ENCODE peak calls at places on chromosomes 1 and 21, in five cellular contexts. G is IMR-90; J is A549; X is CD8-positive, alpha-beta memory T cell; K is endodermal cell. Y is an unnamed sample.

GRCh38 chr1:221704291-221704690 is 37.6 kb downstream of the DUSP10 start:
- DNase-seq in G (peak), J (no peak), X (no peak), K (no peak), Y (no peak)

GRCh38 chr1:9300623-9301022 is 7.9 kb downstream of the SPSB1 start:
- DNase-seq in G (no peak), J (no peak), X (no peak), K (no peak), Y (no peak)

GRCh38 chr1:59506952-59507351 is 210.1 kb downstream of the FGGY start:
- DNase-seq in G (peak), J (no peak), X (no peak), K (no peak), Y (no peak)

GRCh38 chr21:43302356-43302700 is 124.6 kb downstream of the SIK1 start:
- DNase-seq in G (no peak), J (no peak), X (no peak), K (no peak), Y (no peak)

GRCh38 chr21:25506887-25507286 is 100.4 kb downstream of the MRPL39 start:
- DNase-seq in G (peak), J (no peak), X (no peak), K (no peak), Y (peak)

GRCh38 chr1:207645632-207646081 is 724 bp downstream of the CR1L start:
- DNase-seq in G (no peak), J (no peak), X (no peak), K (no peak), Y (no peak)

GRCh38 chr1:160862151-160863061 is at the start of gene CD244:
- DNase-seq in G (no peak), J (no peak), X (peak), K (peak), Y (no peak)

GRCh38 chr1:9671377-9672140 is 20.0 kb downstream of the PIK3CD start:
- DNase-seq in G (peak), J (peak), X (no peak), K (no peak), Y (peak)

GRCh38 chr1:15034656-15035055 is 118.9 kb upstream of the TMEM51 start:
- DNase-seq in G (no peak), J (no peak), X (no peak), K (no peak), Y (no peak)

GRCh38 chr1:10045480-10046355 is 13.0 kb downstream of the UBE4B start:
- DNase-seq in G (peak), J (no peak), X (no peak), K (no peak), Y (no peak)

GRCh38 chr1:3441449-3441848 is 13.0 kb upstream of the ARHGEF16 start:
- DNase-seq in G (no peak), J (no peak), X (no peak), K (no peak), Y (no peak)

GRCh38 chr21:26797878-26798456 is 47.2 kb downstream of the ADAMTS1 start:
- DNase-seq in G (no peak), J (no peak), X (no peak), K (no peak), Y (no peak)

GRCh38 chr1:36112823-36113222 is 12.2 kb downstream of the COL8A2 start:
- DNase-seq in G (no peak), J (no peak), X (no peak), K (no peak), Y (no peak)

GRCh38 chr1:176717052-176717754 is 254.2 kb downstream of the PAPPA2 start:
- DNase-seq in G (no peak), J (no peak), X (no peak), K (no peak), Y (no peak)

GRCh38 chr1:7389786-7390603 is 381.1 kb upstream of the VAMP3 start:
- DNase-seq in G (no peak), J (no peak), X (no peak), K (peak), Y (no peak)

GRCh38 chr1:30109853-30110252 is 613.5 kb downstream of the MATN1 start:
- DNase-seq in G (peak), J (no peak), X (no peak), K (no peak), Y (no peak)

GRCh38 chr21:45768011-45768740 is 124.7 kb downstream of the PCBP3 start:
- DNase-seq in G (peak), J (no peak), X (no peak), K (no peak), Y (no peak)

GRCh38 chr21:39647476-39647875 is 34.7 kb downstream of the B3GALT5 start:
- DNase-seq in G (peak), J (no peak), X (no peak), K (peak), Y (no peak)

GRCh38 chr1:27044613-27045091 is 32.0 kb upstream of the TENT5B start:
- DNase-seq in G (peak), J (peak), X (peak), K (peak), Y (peak)

GRCh38 chr1:51518033-51518729 is 885 bp downstream of the EPS15 start:
- DNase-seq in G (peak), J (peak), X (peak), K (peak), Y (peak)

GRCh38 chr1:9701661-9702060 is 50.1 kb downstream of the PIK3CD start:
- DNase-seq in G (no peak), J (no peak), X (no peak), K (no peak), Y (no peak)

GRCh38 chr1:169550294-169550693 is 36.0 kb downstream of the F5 start:
- DNase-seq in G (peak), J (peak), X (peak), K (peak), Y (peak)

GRCh38 chr1:114468710-114469468 is 42.1 kb downstream of the TRIM33 start:
- DNase-seq in G (peak), J (no peak), X (no peak), K (no peak), Y (peak)

GRCh38 chr1:30776097-30777059 is 18.8 kb upstream of the LAPTM5 start:
- DNase-seq in G (no peak), J (no peak), X (no peak), K (no peak), Y (no peak)

GRCh38 chr1:173175514-173176146 is 31.5 kb downstream of the TNFSF4 start:
- DNase-seq in G (peak), J (no peak), X (no peak), K (no peak), Y (no peak)

GRCh38 chr21:41908829-41909228 is 29.7 kb upstream of the PRDM15 start:
- DNase-seq in G (no peak), J (no peak), X (no peak), K (no peak), Y (no peak)

GRCh38 chr1:84407524-84408318 is 9.4 kb downstream of the DNASE2B start:
- DNase-seq in G (no peak), J (no peak), X (no peak), K (no peak), Y (no peak)

GRCh38 chr1:36465731-36466369 is 1.7 kb upstream of the MRPS15 start:
- DNase-seq in G (no peak), J (no peak), X (no peak), K (no peak), Y (no peak)

GRCh38 chr1:229557214-229557850 is 1.2 kb downstream of the ABCB10 start:
- DNase-seq in G (peak), J (no peak), X (peak), K (no peak), Y (no peak)

GRCh38 chr1:1348420-1349255 is 580 bp downstream of the DVL1 start:
- DNase-seq in G (peak), J (no peak), X (no peak), K (peak), Y (no peak)

GRCh38 chr1:217048104-217048707 is 325.0 kb upstream of the ESRRG start:
- DNase-seq in G (no peak), J (peak), X (no peak), K (peak), Y (no peak)

GRCh38 chr1:228035844-228036243 is 29.0 kb downstream of the WNT3A start:
- DNase-seq in G (no peak), J (no peak), X (no peak), K (no peak), Y (no peak)

GRCh38 chr21:43913928-43914327 is 48.9 kb downstream of the AGPAT3 start:
- DNase-seq in G (peak), J (no peak), X (no peak), K (no peak), Y (no peak)

GRCh38 chr1:232986000-232986922 is 35.9 kb downstream of the NTPCR start:
- DNase-seq in G (no peak), J (no peak), X (no peak), K (peak), Y (no peak)

GRCh38 chr1:27527223-27527856 is 37.4 kb upstream of the WASF2 start:
- DNase-seq in G (peak), J (no peak), X (peak), K (peak), Y (no peak)

GRCh38 chr1:221788466-221788865 is 46.6 kb upstream of the DUSP10 start:
- DNase-seq in G (no peak), J (no peak), X (no peak), K (no peak), Y (no peak)

GRCh38 chr1:178539291-178539690 is 26.4 kb downstream of the TEX35 start:
- DNase-seq in G (no peak), J (no peak), X (no peak), K (no peak), Y (no peak)

GRCh38 chr1:243482237-243483022 is 226.6 kb downstream of the SDCCAG8 start:
- DNase-seq in G (peak), J (peak), X (no peak), K (peak), Y (peak)

GRCh38 chr1:5938068-5938740 is 54.0 kb downstream of the NPHP4 start:
- DNase-seq in G (peak), J (no peak), X (no peak), K (no peak), Y (no peak)

GRCh38 chr1:183121609-183122008 is 64.5 kb upstream of the LAMC2 start:
- DNase-seq in G (no peak), J (no peak), X (no peak), K (no peak), Y (no peak)

GRCh38 chr1:183124259-183124658 is 61.8 kb upstream of the LAMC2 start:
- DNase-seq in G (no peak), J (no peak), X (no peak), K (no peak), Y (no peak)

GRCh38 chr1:183126000-183126366 is 60.1 kb upstream of the LAMC2 start:
- DNase-seq in G (no peak), J (no peak), X (no peak), K (no peak), Y (no peak)

GRCh38 chr1:183126528-183126927 is 59.5 kb upstream of the LAMC2 start:
- DNase-seq in G (peak), J (no peak), X (no peak), K (no peak), Y (no peak)

GRCh38 chr1:183125279-183125999 is 60.6 kb upstream of the LAMC2 start:
- DNase-seq in G (no peak), J (no peak), X (no peak), K (no peak), Y (no peak)
- H3K27ac ChIP-seq in G (peak), J (no peak), X (no peak), K (no peak), Y (no peak)

GRCh38 chr1:109251277-109252166 is 2.2 kb downstream of the CELSR2 start:
- DNase-seq in G (no peak), J (no peak), X (no peak), K (no peak), Y (no peak)

GRCh38 chr1:109253803-109254620 is 4.7 kb downstream of the CELSR2 start:
- DNase-seq in G (no peak), J (no peak), X (no peak), K (peak), Y (no peak)

GRCh38 chr1:109254621-109255096 is 5.3 kb downstream of the CELSR2 start:
- DNase-seq in G (no peak), J (no peak), X (no peak), K (no peak), Y (no peak)

GRCh38 chr1:109252167-109252892 is 3.0 kb downstream of the CELSR2 start:
- DNase-seq in G (no peak), J (no peak), X (no peak), K (no peak), Y (no peak)

GRCh38 chr1:109252893-109253802 is 3.8 kb downstream of the CELSR2 start:
- DNase-seq in G (no peak), J (no peak), X (no peak), K (no peak), Y (no peak)
- H3K27ac ChIP-seq in G (peak), J (no peak), X (peak), K (peak), Y (peak)

DNA sequence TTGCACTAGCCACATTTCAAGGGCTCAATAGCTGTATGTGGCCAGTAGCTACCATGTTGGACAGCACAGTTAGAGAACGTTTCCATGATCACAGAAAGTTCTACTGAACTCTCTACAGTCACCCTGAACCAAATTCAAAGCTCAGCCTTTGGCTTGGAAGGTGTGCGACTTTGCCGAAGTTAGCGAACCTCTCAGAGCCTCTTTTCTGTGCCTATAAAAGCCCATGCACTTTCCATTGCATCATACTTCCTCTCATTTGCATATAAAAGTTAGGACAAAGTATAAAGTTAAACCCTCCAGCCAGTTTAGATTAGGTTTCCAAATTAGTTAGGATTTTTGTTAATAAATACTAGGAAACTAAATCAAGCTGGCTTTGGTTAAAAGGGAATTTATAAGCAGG is 4.7 kb upstream of the SLC1A7 start:
- DNase-seq in G (no peak), J (no peak), X (no peak), K (no peak), Y (no peak)
- H3K27ac ChIP-seq in G (peak), J (peak), X (no peak), K (no peak), Y (no peak)

GRCh38 chr1:19925342-19926070 is 2.1 kb upstream of the PLA2G2E start:
- DNase-seq in G (no peak), J (no peak), X (no peak), K (no peak), Y (peak)

GRCh38 chr1:19922015-19922688 is 1.3 kb downstream of the PLA2G2E start:
- DNase-seq in G (no peak), J (no peak), X (no peak), K (peak), Y (no peak)

GRCh38 chr1:19923137-19923952 is at the start of gene PLA2G2E:
- DNase-seq in G (no peak), J (no peak), X (no peak), K (peak), Y (no peak)

GRCh38 chr1:19923953-19924346 is 533 bp upstream of the PLA2G2E start:
- DNase-seq in G (no peak), J (no peak), X (no peak), K (no peak), Y (no peak)

GRCh38 chr1:19926296-19927129 is 3.1 kb upstream of the PLA2G2E start:
- DNase-seq in G (no peak), J (no peak), X (no peak), K (no peak), Y (peak)
- H3K27ac ChIP-seq in G (no peak), J (no peak), X (no peak), K (no peak), Y (no peak)

DNA sequence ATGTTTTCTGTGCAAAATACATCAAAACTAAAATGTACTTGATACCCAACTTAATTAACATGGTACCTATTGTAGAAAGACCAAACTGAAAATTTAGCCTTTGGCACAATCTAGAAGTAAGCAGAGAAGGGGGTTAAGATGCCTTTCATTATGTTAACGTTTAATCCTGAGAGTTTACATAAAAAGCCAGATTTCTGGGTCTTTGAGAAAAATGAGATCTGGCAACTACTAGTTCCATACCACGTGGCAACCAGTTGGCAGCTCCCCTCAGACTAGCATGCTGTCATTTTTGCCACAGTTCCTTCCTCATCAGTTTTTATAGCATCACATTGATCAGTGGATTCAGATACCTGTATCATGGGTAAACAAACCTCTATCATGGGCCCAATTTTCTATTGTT is 1.5 kb downstream of the RO60 start:
- DNase-seq in G (peak), J (peak), X (no peak), K (no peak), Y (peak)
- H3K27ac ChIP-seq in G (peak), J (peak), X (peak), K (no peak), Y (no peak)

GRCh38 chr1:75133754-75134655 is at the start of gene LHX8:
- DNase-seq in G (no peak), J (no peak), X (no peak), K (peak), Y (no peak)
- H3K27ac ChIP-seq in G (no peak), J (peak), X (no peak), K (no peak), Y (no peak)

GRCh38 chr1:32953495-32953894 is 11.1 kb downstream of the RNF19B start:
- DNase-seq in G (peak), J (no peak), X (no peak), K (no peak), Y (peak)
- H3K27ac ChIP-seq in G (no peak), J (no peak), X (no peak), K (no peak), Y (peak)

GRCh38 chr1:100760511-100760910 is 41.0 kb downstream of the VCAM1 start:
- DNase-seq in G (no peak), J (no peak), X (no peak), K (no peak), Y (no peak)
- H3K27ac ChIP-seq in G (no peak), J (no peak), X (no peak), K (no peak), Y (no peak)

DNA sequence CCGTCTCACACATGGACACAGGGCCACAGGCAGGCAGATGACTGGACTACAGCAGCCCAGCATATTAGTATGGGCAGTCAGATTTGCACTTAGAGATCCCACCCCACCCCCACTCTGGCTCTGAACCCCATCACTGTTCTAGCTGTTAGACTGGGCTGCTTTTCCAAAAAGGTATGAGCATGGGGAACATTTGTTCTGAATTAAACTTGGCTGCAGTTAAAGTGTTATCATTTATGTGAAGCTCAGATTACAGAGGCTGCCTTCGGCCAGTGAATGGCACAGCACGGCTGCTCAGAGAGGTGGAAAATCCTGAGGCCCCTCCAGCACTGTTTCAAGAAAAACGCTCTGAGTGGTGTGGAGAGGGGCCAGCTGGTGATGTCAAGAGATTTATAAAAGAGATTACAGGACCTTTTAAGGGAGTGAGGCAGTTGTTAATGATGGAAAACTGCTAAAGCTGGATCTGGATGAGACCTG is 6.9 kb upstream of the NOS1AP start:
- DNase-seq in G (peak), J (no peak), X (no peak), K (no peak), Y (no peak)
- H3K27ac ChIP-seq in G (no peak), J (no peak), X (no peak), K (no peak), Y (no peak)

GRCh38 chr1:93631626-93632365 is 49.8 kb downstream of the BCAR3 start:
- DNase-seq in G (no peak), J (no peak), X (no peak), K (no peak), Y (no peak)

GRCh38 chr1:93629101-93630059 is 52.3 kb downstream of the BCAR3 start:
- DNase-seq in G (peak), J (peak), X (peak), K (no peak), Y (no peak)

GRCh38 chr1:93630168-93630567 is 51.5 kb downstream of the BCAR3 start:
- DNase-seq in G (no peak), J (no peak), X (no peak), K (no peak), Y (no peak)

GRCh38 chr1:93625582-93626327 is 55.9 kb downstream of the BCAR3 start:
- DNase-seq in G (peak), J (no peak), X (no peak), K (no peak), Y (no peak)

DNA sequence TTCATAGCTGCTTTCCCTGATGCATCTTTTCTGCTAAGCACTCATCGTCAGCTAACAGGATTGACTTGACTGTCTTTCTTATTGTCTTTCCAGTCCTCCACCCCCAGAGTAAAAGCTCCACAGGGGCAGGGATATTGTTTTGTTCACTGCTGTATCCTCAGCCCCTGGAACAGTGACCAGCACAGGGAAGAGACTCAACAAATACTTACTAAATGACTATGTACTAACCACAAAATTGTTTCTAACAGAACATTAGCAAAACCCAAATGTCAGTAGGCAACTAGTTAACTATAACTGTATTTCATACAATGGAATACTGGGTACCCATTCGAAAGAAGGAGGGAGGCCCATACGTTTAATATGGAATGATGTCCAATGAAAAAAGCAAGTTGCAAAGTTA is 53.0 kb downstream of the BCAR3 start:
- DNase-seq in G (no peak), J (no peak), X (no peak), K (no peak), Y (no peak)
- H3K27ac ChIP-seq in G (no peak), J (peak), X (no peak), K (no peak), Y (peak)